ENCODE peak calls at places on chromosomes 4 and X, in four cellular contexts. S is activated CD8-positive, alpha-beta memory T cell treated with anti-CD3 and anti-CD28 coated beads, Interleukin-2, amount 10 ng/mL, durations not matched to agents 7 days and 5 days; O is dorsolateral prefrontal cortex; Y is lower lobe of right lung. R is an unnamed sample.

GRCh38 chr4:110886856-110887255 is 264.0 kb upstream of the PITX2 start:
- DNase-seq in S (no peak), Y (no peak), O (no peak), R (no peak)

GRCh38 chrX:107825698-107826285 is at the start of gene MID2:
- DNase-seq in S (peak), Y (peak), O (no peak), R (peak)

GRCh38 chr4:1112821-1113182 is 562 bp downstream of the RNF212 start:
- DNase-seq in Y (no peak), O (no peak), S (no peak), R (no peak)

GRCh38 chr4:3784469-3785291 is 18.5 kb downstream of the ADRA2C start:
- DNase-seq in Y (no peak), S (no peak), O (no peak), R (no peak)

GRCh38 chr4:76200771-76201224 is 12.8 kb downstream of the SCARB2 start:
- DNase-seq in O (no peak), S (no peak), Y (peak), R (no peak)

GRCh38 chr4:957231-957580 is 16.2 kb downstream of the DGKQ start:
- DNase-seq in Y (no peak), O (no peak), S (no peak), R (peak)

GRCh38 chr4:184097240-184097619 is 120.4 kb downstream of the ENPP6 start:
- DNase-seq in Y (peak), S (peak), O (peak), R (peak)

GRCh38 chr4:85861064-85861767 is 386.3 kb downstream of the ARHGAP24 start:
- DNase-seq in S (no peak), Y (no peak), O (no peak), R (no peak)

GRCh38 chr4:138242076-138242829 is at the start of gene SLC7A11:
- DNase-seq in O (no peak), S (peak), Y (peak), R (peak)

R was measured in posterior cingulate gyrus.